ENCODE peak calls at places on chromosomes 13 and 19, in ten cellular contexts. R is CD8-positive, alpha-beta T cell; Z is thyroid gland; K is pancreas; U is body of pancreas; N is aorta; L is CD4-positive, CD25-positive, alpha-beta regulatory T cell; X is right lobe of liver; C is psoas muscle; O is esophagus squamous epithelium. V is an unnamed sample. For H3K36me3 and H3K27me3, the result is how much of the 10 kb centered on the place peaks cover.

GRCh38 chr13:113176292-113176691 is 17.8 kb downstream of the PROZ start:
- DNase-seq in U (no peak), Z (no peak), K (no peak), R (no peak), L (peak), N (no peak), O (no peak), X (peak), C (no peak), V (peak)

GRCh38 chr19:38004100-38004504 is 97.1 kb downstream of the SIPA1L3 start:
- DNase-seq in N (no peak), R (no peak), C (no peak), O (no peak), X (no peak), L (no peak), Z (no peak), U (no peak), K (no peak), V (no peak)

GRCh38 chr19:54470276-54470887 is 2.7 kb downstream of the CDC42EP5 start:
- DNase-seq in Z (no peak), X (no peak), N (no peak), C (no peak), K (no peak), L (no peak), O (no peak), U (no peak), R (no peak), V (no peak)

GRCh38 chr19:18101268-18101667 is 3.7 kb downstream of the MAST3 start:
- DNase-seq in L (no peak), O (no peak), K (no peak), C (no peak), N (no peak), R (no peak), U (no peak), Z (no peak), X (peak), V (no peak)

GRCh38 chr19:48913114-48913513 is 13.0 kb downstream of the NUCB1 start:
- DNase-seq in U (no peak), K (no peak), O (no peak), C (no peak), X (no peak), N (no peak), L (peak), R (no peak), Z (no peak), V (no peak)

GRCh38 chr13:100147825-100148224 is 58.9 kb downstream of the PCCA start:
- DNase-seq in O (no peak), X (no peak), U (no peak), R (no peak), K (no peak), Z (no peak), N (no peak), C (no peak), L (no peak), V (no peak)

GRCh38 chr19:5358173-5358800 is 17.7 kb upstream of the PTPRS start:
- DNase-seq in O (no peak), U (no peak), L (no peak), N (no peak), X (no peak), C (no peak), R (no peak), K (no peak), Z (no peak), V (no peak)

GRCh38 chr19:16143399-16144215 is at the start of gene HSH2D:
- DNase-seq in U (peak), K (peak), Z (peak), O (peak), L (peak), N (peak), X (no peak), C (peak), R (peak), V (peak)

GRCh38 chr19:44908074-44908835 is 2.7 kb downstream of the APOE start:
- DNase-seq in L (no peak), K (no peak), O (no peak), C (no peak), U (no peak), R (no peak), X (no peak), N (no peak), Z (no peak), V (no peak)

GRCh38 chr19:18006895-18007604 is 920 bp upstream of the ARRDC2 start:
- DNase-seq in N (peak), O (no peak), C (peak), U (peak), L (peak), K (peak), R (peak), Z (peak), X (peak), V (peak)

GRCh38 chr13:36674337-36675212 is 755 bp downstream of the SERTM1 start:
- DNase-seq in U (no peak), R (no peak), L (no peak), N (peak), C (no peak), X (no peak), O (no peak), Z (no peak), K (no peak), V (no peak)

DNA sequence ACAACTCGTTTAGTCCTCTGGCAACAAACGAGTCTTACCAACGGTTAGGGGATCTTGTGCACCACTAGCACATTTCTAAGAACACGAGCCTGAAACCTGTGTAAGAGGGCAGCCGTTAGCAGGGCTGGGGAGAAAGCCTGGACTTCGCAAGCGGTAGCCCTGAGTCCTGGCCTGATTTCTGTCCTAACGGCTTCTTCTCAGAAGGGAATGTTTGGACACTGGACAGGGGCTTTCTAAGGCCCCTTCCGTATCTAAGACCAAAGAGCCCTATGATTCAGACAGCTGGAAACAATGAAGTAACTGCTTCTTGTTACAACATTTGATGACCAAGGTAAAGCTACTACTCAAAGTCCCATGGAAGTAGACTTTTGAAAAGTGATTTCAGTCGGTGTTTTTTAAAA is 2.2 kb downstream of the ANKRD10 start:
- DNase-seq in R (no peak), K (no peak), L (no peak), X (no peak), Z (peak), U (peak), C (peak), N (no peak), O (no peak), V (no peak)
- H3K27ac ChIP-seq in R (no peak), K (no peak), L (peak), X (no peak), Z (no peak), U (peak), C (peak), N (no peak), O (peak), V (no peak)

GRCh38 chr19:7871280-7871529 is 3.0 kb downstream of the PRR36 start:
- DNase-seq in K (no peak), C (no peak), U (no peak), O (no peak), R (no peak), X (no peak), Z (no peak), N (no peak), L (no peak), V (no peak)
- H3K36me3 ChIP-seq in K (under half), C (under half), U (under half), O (under half), R (under half), X (under half), Z (under half), N (under half), L (under half), V (under half)

GRCh38 chr19:42170715-42171114 is 38.5 kb upstream of the POU2F2 start:
- DNase-seq in O (no peak), L (no peak), K (no peak), X (no peak), C (no peak), Z (no peak), U (no peak), N (no peak), R (no peak), V (no peak)

GRCh38 chr19:42170052-42170451 is 37.8 kb upstream of the POU2F2 start:
- DNase-seq in O (no peak), N (no peak), U (no peak), K (no peak), L (no peak), Z (no peak), R (no peak), C (no peak), X (no peak), V (no peak)

GRCh38 chr19:42169486-42169885 is 37.2 kb upstream of the POU2F2 start:
- DNase-seq in Z (no peak), C (no peak), R (no peak), L (no peak), O (no peak), K (no peak), U (no peak), X (no peak), N (no peak), V (no peak)

GRCh38 chr19:42168206-42168605 is 36.0 kb upstream of the POU2F2 start:
- DNase-seq in U (no peak), R (no peak), L (no peak), O (no peak), X (no peak), C (no peak), Z (no peak), N (no peak), K (no peak), V (no peak)

GRCh38 chr19:42166336-42166735 is 34.1 kb upstream of the POU2F2 start:
- DNase-seq in X (no peak), L (no peak), O (no peak), C (no peak), Z (no peak), N (no peak), K (no peak), U (no peak), R (no peak), V (no peak)
- H3K27me3 ChIP-seq in X (under half), L (under half), O (under half), C (under half), Z (under half), N (under half), K (under half), U (under half), R (under half), V (under half)

GRCh38 chr13:47397739-47398138 is 500.9 kb upstream of the HTR2A start:
- DNase-seq in N (no peak), X (no peak), R (no peak), Z (no peak), L (no peak), C (no peak), O (no peak), K (no peak), U (no peak), V (no peak)

GRCh38 chr13:47399599-47399998 is 502.7 kb upstream of the HTR2A start:
- DNase-seq in O (no peak), C (no peak), L (no peak), N (no peak), K (no peak), U (no peak), X (no peak), Z (no peak), R (no peak), V (no peak)

GRCh38 chr13:47396915-47397314 is 500.1 kb upstream of the HTR2A start:
- DNase-seq in U (no peak), L (no peak), K (no peak), N (no peak), Z (no peak), X (no peak), R (no peak), C (no peak), O (no peak), V (no peak)
- H3K27ac ChIP-seq in U (no peak), L (no peak), K (no peak), N (no peak), Z (no peak), X (no peak), R (no peak), C (no peak), O (no peak), V (no peak)

DNA sequence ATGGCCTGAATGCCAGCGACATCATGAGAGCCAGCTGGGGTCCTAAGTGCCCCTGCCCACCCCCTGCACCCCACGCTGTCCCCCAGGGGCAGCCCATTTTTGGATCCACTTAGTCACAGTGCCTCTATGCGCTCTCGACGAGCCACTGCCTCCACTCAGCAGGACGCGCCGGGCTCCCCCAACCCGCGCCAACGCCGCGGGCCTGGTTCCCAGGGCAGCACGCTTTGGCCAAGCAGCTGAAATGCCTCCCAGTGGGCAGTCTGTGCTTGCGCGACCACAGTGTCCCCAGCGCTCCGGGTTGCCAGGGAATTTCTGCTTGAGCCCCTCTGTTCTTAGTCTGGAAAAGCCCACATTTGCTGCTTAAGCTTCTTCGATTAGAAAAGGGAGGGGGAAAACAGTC is 39.4 kb downstream of the TMED1 start:
- DNase-seq in U (no peak), C (no peak), R (no peak), X (no peak), Z (no peak), N (no peak), L (no peak), K (no peak), O (no peak), V (no peak)
- H3K36me3 ChIP-seq in U (under half), C (half or more), R (under half), X (under half), Z (half or more), N (under half), L (under half), K (under half), O (half or more), V (under half)

DNA sequence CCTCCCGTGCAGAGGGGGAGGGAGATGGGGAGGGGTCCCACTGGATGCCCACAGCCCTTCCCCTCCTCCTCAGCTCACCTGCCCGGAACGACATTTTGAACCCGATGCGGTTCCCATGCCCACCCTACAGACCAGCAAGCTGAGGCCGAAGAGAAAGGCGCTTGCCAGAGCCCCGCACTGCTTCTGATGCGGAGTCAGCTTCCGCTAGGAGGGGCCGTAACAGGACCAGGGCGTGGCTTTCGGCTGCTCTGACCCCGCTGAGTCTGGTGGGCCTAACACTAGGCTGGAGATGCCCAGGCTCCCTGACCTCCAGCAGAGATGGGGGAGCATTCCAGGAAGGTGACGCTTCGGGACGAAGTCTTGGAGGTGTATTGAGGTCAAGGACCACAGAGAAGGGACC is 6.7 kb downstream of the ONECUT3 start:
- DNase-seq in X (no peak), U (no peak), K (no peak), C (no peak), L (no peak), O (no peak), Z (no peak), R (no peak), N (no peak), V (no peak)
- H3K27me3 ChIP-seq in X (half or more), U (half or more), K (under half), C (under half), L (under half), O (half or more), Z (under half), R (under half), N (under half), V (half or more)

GRCh38 chr19:46392252-46392801 is 21.0 kb downstream of the CCDC8 start:
- DNase-seq in R (no peak), K (no peak), Z (no peak), L (no peak), X (no peak), C (no peak), O (no peak), U (no peak), N (peak), V (no peak)
- H3K27ac ChIP-seq in R (no peak), K (no peak), Z (no peak), L (no peak), X (no peak), C (no peak), O (peak), U (no peak), N (no peak), V (no peak)

V was measured in effector memory CD4-positive, alpha-beta T cell.